ENCODE peak calls at places on chromosomes 7 and 10, in four cellular contexts. B is HFFc6, V is GM13977, Q is AG09309. G is an unnamed sample.

GRCh38 chr7:131352032-131352431 is 24.4 kb downstream of the MKLN1 start:
- DNase-seq in B (no peak), V (no peak), Q (no peak), G (no peak)

GRCh38 chr7:842436-843031 is 10.3 kb downstream of the SUN1 start:
- DNase-seq in B (no peak), V (no peak), Q (no peak), G (no peak)

GRCh38 chr7:148856035-148856881 is 27.8 kb downstream of the EZH2 start:
- DNase-seq in B (no peak), V (peak), Q (no peak), G (no peak)

GRCh38 chr7:71604818-71605414 is 473.0 kb downstream of the GALNT17 start:
- DNase-seq in B (no peak), V (no peak), Q (no peak), G (no peak)

GRCh38 chr7:64875658-64876406 is 27.2 kb upstream of the ZNF273 start:
- DNase-seq in B (no peak), V (peak), Q (no peak), G (no peak)

GRCh38 chr10:131832056-131832685 is 68.6 kb upstream of the PPP2R2D start:
- DNase-seq in B (no peak), V (no peak), Q (no peak), G (no peak)

GRCh38 chr10:114045071-114045737 is 1.5 kb downstream of the ADRB1 start:
- DNase-seq in B (no peak), V (peak), Q (no peak), G (no peak)

GRCh38 chr10:99328579-99329237 is 448 bp upstream of the CNNM1 start:
- DNase-seq in B (peak), V (no peak), Q (no peak), G (no peak)

GRCh38 chr7:74178632-74179031 is 4.5 kb downstream of the EIF4H start:
- DNase-seq in B (no peak), V (no peak), Q (peak), G (no peak)

GRCh38 chr7:4144801-4145470 is 537.2 kb upstream of the FOXK1 start:
- DNase-seq in B (no peak), V (no peak), Q (no peak), G (no peak)

GRCh38 chr7:92826258-92827004 is 9.9 kb downstream of the CDK6 start:
- DNase-seq in B (no peak), V (no peak), Q (no peak), G (no peak)

GRCh38 chr7:72211175-72211574 is 201.0 kb downstream of the CALN1 start:
- DNase-seq in B (no peak), V (no peak), Q (no peak), G (no peak)

GRCh38 chr10:14478639-14479038 is 147.9 kb upstream of the FRMD4A start:
- DNase-seq in B (peak), V (peak), Q (no peak), G (no peak)

GRCh38 chr10:84185526-84186175 is 8.7 kb upstream of the CDHR1 start:
- DNase-seq in B (no peak), V (no peak), Q (no peak), G (no peak)

GRCh38 chr7:158558816-158559215 is 28.8 kb downstream of the PTPRN2 start:
- DNase-seq in B (no peak), V (no peak), Q (no peak), G (no peak)

GRCh38 chr7:28724563-28724962 is 233.6 kb downstream of the TRIL start:
- DNase-seq in B (no peak), V (no peak), Q (no peak), G (no peak)

GRCh38 chr10:30637881-30638467 is 8.4 kb upstream of the LYZL2 start:
- DNase-seq in B (peak), V (no peak), Q (peak), G (peak)

GRCh38 chr7:107130487-107131220 is 38.1 kb upstream of the HBP1 start:
- DNase-seq in B (no peak), V (no peak), Q (no peak), G (no peak)

GRCh38 chr10:6065406-6065805 is 3.2 kb upstream of the IL2RA start:
- DNase-seq in B (no peak), V (no peak), Q (no peak), G (no peak)

GRCh38 chr10:120085386-120085785 is 192.9 kb downstream of the SEC23IP start:
- DNase-seq in B (no peak), V (no peak), Q (no peak), G (no peak)

GRCh38 chr7:105707967-105708580 is 126.8 kb upstream of the EFCAB10 start:
- DNase-seq in B (peak), V (no peak), Q (no peak), G (no peak)

GRCh38 chr7:128201067-128201689 is 39.9 kb upstream of the LEP start:
- DNase-seq in B (no peak), V (no peak), Q (no peak), G (no peak)

GRCh38 chr7:82840061-82840460 is 322.6 kb downstream of the PCLO start:
- DNase-seq in B (no peak), V (no peak), Q (no peak), G (no peak)

GRCh38 chr7:28409716-28410627 is 2.3 kb upstream of the CREB5 start:
- DNase-seq in B (peak), V (peak), Q (no peak), G (no peak)

GRCh38 chr10:117662126-117662525 is 119.6 kb downstream of the EMX2 start:
- DNase-seq in B (no peak), V (no peak), Q (no peak), G (no peak)

GRCh38 chr10:103969857-103970627 is 3.1 kb downstream of the SLK start:
- DNase-seq in B (no peak), V (no peak), Q (no peak), G (no peak)

GRCh38 chr10:79403441-79404230 is 41.8 kb downstream of the ZCCHC24 start:
- DNase-seq in B (no peak), V (no peak), Q (no peak), G (no peak)

GRCh38 chr10:62732841-62733653 is 71.5 kb upstream of the ADO start:
- DNase-seq in B (peak), V (peak), Q (no peak), G (peak)

DNA sequence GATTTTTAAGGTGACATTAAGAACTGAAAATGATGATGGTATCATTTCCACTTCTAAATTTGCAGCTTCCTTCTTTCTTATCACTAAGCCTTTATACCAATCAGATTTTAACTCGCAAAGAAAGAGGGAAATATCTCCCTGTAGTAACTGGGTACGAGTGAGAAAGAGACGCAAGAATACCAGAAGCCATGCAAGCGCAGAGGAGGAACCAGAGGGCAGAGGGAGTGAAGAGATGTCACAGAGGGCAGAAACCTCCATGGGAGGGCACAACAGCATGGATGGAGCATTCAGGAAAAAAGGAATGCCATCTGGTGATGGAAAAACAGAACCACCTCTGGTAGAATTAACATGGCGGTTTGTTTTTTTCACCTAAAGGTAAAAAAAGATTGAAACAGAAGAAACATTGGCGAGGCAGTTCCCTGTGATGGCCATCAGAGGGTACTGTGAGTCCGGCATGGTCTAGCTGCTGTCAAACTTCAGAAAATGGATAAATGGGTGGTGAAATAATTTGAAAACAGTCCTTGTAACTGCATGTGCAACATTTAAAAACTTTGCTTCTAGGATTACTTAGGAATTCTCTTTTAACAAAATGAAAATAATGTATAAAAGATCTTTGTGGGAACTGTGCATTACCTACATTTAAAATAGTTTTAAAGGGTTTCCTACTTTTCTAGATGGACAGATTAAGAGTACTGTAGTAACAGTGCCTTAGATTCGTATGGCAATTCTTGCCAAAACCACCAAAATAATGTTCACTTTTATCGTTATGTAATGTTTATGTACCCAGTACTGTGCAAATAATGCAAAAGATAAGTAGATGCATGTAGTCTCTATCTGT is 91.8 kb downstream of the ARHGAP12 start:
- DNase-seq in B (peak), V (peak), Q (no peak), G (no peak)
- TF ChIP-seq CTCF in B (peak), V (peak), Q (peak), G (peak)

GRCh38 chr10:124250506-124250905 is 157.1 kb upstream of the CHST15 start:
- DNase-seq in B (no peak), V (no peak), Q (no peak), G (no peak)
- TF ChIP-seq CTCF in B (no peak), V (no peak), Q (no peak), G (no peak)

DNA sequence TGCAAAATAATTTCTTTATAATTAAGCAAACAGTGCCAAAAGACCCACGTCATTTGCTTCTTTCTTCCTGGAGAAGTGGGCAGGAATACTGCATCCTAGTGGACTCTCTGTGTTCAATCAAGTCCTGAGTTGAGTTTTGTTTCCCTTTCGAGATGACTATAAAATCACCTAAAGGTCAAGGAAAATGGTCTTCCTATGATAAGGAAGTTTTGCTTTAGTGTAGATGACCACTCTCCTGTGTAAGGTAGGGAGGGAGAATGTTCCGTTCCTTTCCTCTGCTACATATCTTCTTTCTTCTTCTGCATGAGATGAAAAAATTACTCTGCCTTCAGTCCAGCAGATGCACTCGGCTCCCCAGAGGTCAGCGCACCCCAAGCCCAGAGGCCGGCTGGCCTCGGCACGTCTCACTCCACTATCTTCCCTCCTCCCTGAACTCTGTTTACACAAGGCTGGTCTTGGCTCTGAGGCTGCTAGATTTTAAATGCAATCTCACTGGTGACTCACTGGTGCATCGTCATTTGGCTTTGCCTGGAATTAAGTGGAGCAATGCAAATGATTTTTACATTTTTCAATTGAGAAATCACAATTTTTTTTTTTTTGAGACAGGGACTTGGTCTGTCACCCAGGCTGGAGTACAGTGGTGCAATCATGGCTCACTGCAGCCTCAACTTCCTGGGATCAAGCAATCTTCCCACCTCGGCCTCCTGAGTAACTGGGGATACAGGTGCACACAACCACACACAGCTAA is 18.6 kb upstream of the VDAC2 start:
- DNase-seq in B (peak), V (no peak), Q (peak), G (peak)
- TF ChIP-seq CTCF in B (peak), V (no peak), Q (peak), G (no peak)

GRCh38 chr10:27944005-27944404 is 54.9 kb downstream of the ODAD2 start:
- DNase-seq in B (no peak), V (no peak), Q (no peak), G (no peak)
- TF ChIP-seq CTCF in B (no peak), V (no peak), Q (no peak), G (no peak)

DNA sequence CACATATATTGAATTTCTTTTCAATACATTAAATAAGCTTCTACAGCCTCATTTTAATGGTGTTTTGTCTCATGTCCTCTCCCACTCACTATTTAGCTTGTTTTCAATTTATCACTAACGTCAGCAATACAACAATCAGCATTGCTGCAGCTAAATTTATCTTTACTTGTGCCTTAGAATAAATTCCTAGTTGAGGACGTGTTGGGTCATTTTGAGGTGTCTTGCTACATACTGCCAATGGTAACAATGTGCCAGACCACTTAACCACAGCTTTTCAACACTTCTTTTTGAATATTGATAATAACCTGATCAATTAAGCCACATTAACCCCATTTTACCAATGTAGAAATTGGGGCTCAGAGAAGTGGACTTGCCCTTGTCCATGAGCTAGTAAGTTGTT is 26.0 kb downstream of the FRMPD2 start:
- DNase-seq in B (no peak), V (no peak), Q (no peak), G (no peak)
- TF ChIP-seq CTCF in B (no peak), V (no peak), Q (no peak), G (no peak)

GRCh38 chr10:124697837-124698559 is 46.2 kb downstream of the FAM53B start:
- DNase-seq in B (no peak), V (peak), Q (no peak), G (no peak)
- TF ChIP-seq CTCF in B (no peak), V (no peak), Q (no peak), G (no peak)

DNA sequence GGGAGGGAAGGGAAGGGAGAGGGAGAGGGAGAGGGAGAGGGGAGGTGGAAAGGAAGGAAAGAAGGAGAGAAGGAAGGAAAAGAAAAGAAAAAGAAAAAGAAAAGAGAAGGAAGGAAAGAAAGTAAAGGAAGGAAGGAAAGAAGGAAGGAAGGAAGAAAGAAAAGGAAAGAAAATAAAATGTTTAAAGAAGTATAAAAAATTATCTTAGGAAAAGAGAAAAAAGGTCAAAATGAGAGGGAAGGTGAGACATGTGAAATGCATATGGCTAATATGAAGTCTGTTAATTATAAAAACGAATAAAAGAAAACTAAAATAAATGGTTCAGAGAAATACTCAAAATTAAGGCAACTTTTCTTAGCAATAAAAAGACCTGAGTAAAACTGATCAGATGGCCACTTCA is 46.1 kb upstream of the ANLN start:
- DNase-seq in B (no peak), V (no peak), Q (no peak), G (no peak)
- TF ChIP-seq CTCF in B (no peak), V (no peak), Q (no peak), G (no peak)

GRCh38 chr10:4839353-4839752 is 13.3 kb downstream of the AKR1E2 start:
- DNase-seq in B (no peak), V (no peak), Q (no peak), G (no peak)
- TF ChIP-seq CTCF in B (no peak), V (no peak), Q (no peak), G (no peak)

GRCh38 chr7:39356531-39356930 is 209.7 kb upstream of the YAE1 start:
- DNase-seq in B (no peak), V (no peak), Q (no peak), G (no peak)

GRCh38 chr7:39355664-39356063 is 210.5 kb upstream of the YAE1 start:
- DNase-seq in B (no peak), V (no peak), Q (no peak), G (no peak)

GRCh38 chr7:39360766-39361165 is 205.4 kb upstream of the YAE1 start:
- DNase-seq in B (no peak), V (no peak), Q (no peak), G (no peak)

GRCh38 chr7:39360038-39360437 is 206.2 kb upstream of the YAE1 start:
- DNase-seq in B (no peak), V (no peak), Q (no peak), G (no peak)

GRCh38 chr7:39357648-39358047 is 208.6 kb upstream of the YAE1 start:
- DNase-seq in B (no peak), V (no peak), Q (no peak), G (no peak)
- TF ChIP-seq CTCF in B (peak), V (peak), Q (peak), G (peak)

GRCh38 chr10:11604742-11605650 is 6.5 kb downstream of the USP6NL start:
- DNase-seq in B (no peak), V (no peak), Q (no peak), G (no peak)
- TF ChIP-seq CTCF in B (no peak), V (no peak), Q (no peak), G (no peak)

G was measured in HFF-Myc.